ENCODE peak calls at places on chromosomes 16 and 17, in seven cellular contexts. One of them, this sample, is unnamed.

GRCh38 chr16:21097151-21097550 is 53.5 kb downstream of the DNAH3 start:
- DNase-seq in DMS153: no peak
- DNase-seq in small intestine: no peak
- DNase-seq in AG08395: peak
- DNase-seq in cardiac muscle cell: no peak
- DNase-seq in activated T-helper 1 cell treated with Interleukin-2 at 50 U/mL for 16 hours: no peak
- DNase-seq in ACHN: peak
- DNase-seq in this sample: no peak

GRCh38 chr17:18043491-18043890 is 4.3 kb downstream of the GID4 start:
- DNase-seq in DMS153: no peak
- DNase-seq in small intestine: peak
- DNase-seq in AG08395: no peak
- DNase-seq in cardiac muscle cell: no peak
- DNase-seq in activated T-helper 1 cell treated with Interleukin-2 at 50 U/mL for 16 hours: no peak
- DNase-seq in ACHN: peak
- DNase-seq in this sample: peak

GRCh38 chr17:39576187-39576586 is 31.5 kb downstream of the NEUROD2 start:
- DNase-seq in DMS153: no peak
- DNase-seq in small intestine: no peak
- DNase-seq in AG08395: peak
- DNase-seq in cardiac muscle cell: peak
- DNase-seq in activated T-helper 1 cell treated with Interleukin-2 at 50 U/mL for 16 hours: no peak
- DNase-seq in ACHN: peak
- DNase-seq in this sample: no peak

GRCh38 chr17:47719411-47720152 is 13.5 kb upstream of the TBX21 start:
- DNase-seq in DMS153: no peak
- DNase-seq in small intestine: no peak
- DNase-seq in AG08395: peak
- DNase-seq in cardiac muscle cell: no peak
- DNase-seq in activated T-helper 1 cell treated with Interleukin-2 at 50 U/mL for 16 hours: no peak
- DNase-seq in ACHN: peak
- DNase-seq in this sample: no peak

GRCh38 chr16:12207939-12208338 is 231.4 kb downstream of the SNX29 start:
- DNase-seq in DMS153: no peak
- DNase-seq in small intestine: no peak
- DNase-seq in AG08395: no peak
- DNase-seq in cardiac muscle cell: no peak
- DNase-seq in activated T-helper 1 cell treated with Interleukin-2 at 50 U/mL for 16 hours: no peak
- DNase-seq in ACHN: no peak
- DNase-seq in this sample: no peak

GRCh38 chr16:89712476-89712805 is 8.3 kb downstream of the VPS9D1 start:
- DNase-seq in DMS153: no peak
- DNase-seq in small intestine: no peak
- DNase-seq in AG08395: no peak
- DNase-seq in cardiac muscle cell: no peak
- DNase-seq in activated T-helper 1 cell treated with Interleukin-2 at 50 U/mL for 16 hours: no peak
- DNase-seq in ACHN: no peak
- DNase-seq in this sample: no peak

GRCh38 chr16:57265850-57266530 is 18.5 kb downstream of the PLLP start:
- DNase-seq in DMS153: no peak
- DNase-seq in small intestine: peak
- DNase-seq in AG08395: peak
- DNase-seq in cardiac muscle cell: no peak
- DNase-seq in activated T-helper 1 cell treated with Interleukin-2 at 50 U/mL for 16 hours: no peak
- DNase-seq in ACHN: peak
- DNase-seq in this sample: peak

GRCh38 chr17:59810894-59811153 is 81.9 kb downstream of the TUBD1 start:
- DNase-seq in DMS153: no peak
- DNase-seq in small intestine: no peak
- DNase-seq in AG08395: peak
- DNase-seq in cardiac muscle cell: no peak
- DNase-seq in activated T-helper 1 cell treated with Interleukin-2 at 50 U/mL for 16 hours: no peak
- DNase-seq in ACHN: no peak
- DNase-seq in this sample: no peak

GRCh38 chr17:15398736-15399331 is 57.4 kb upstream of the TEKT3 start:
- DNase-seq in DMS153: peak
- DNase-seq in small intestine: no peak
- DNase-seq in AG08395: peak
- DNase-seq in cardiac muscle cell: peak
- DNase-seq in activated T-helper 1 cell treated with Interleukin-2 at 50 U/mL for 16 hours: no peak
- DNase-seq in ACHN: no peak
- DNase-seq in this sample: peak

GRCh38 chr16:59848314-59848713 is 1114.2 kb upstream of the GOT2 start:
- DNase-seq in DMS153: no peak
- DNase-seq in small intestine: no peak
- DNase-seq in AG08395: no peak
- DNase-seq in cardiac muscle cell: no peak
- DNase-seq in activated T-helper 1 cell treated with Interleukin-2 at 50 U/mL for 16 hours: no peak
- DNase-seq in ACHN: no peak
- DNase-seq in this sample: peak

GRCh38 chr16:56344518-56345405 is 80.6 kb downstream of the AMFR start:
- DNase-seq in DMS153: no peak
- DNase-seq in small intestine: peak
- DNase-seq in AG08395: no peak
- DNase-seq in cardiac muscle cell: no peak
- DNase-seq in activated T-helper 1 cell treated with Interleukin-2 at 50 U/mL for 16 hours: no peak
- DNase-seq in ACHN: no peak
- DNase-seq in this sample: no peak

GRCh38 chr16:56608043-56608875 is at the start of gene MT2A:
- DNase-seq in DMS153: peak
- DNase-seq in small intestine: peak
- DNase-seq in AG08395: peak
- DNase-seq in cardiac muscle cell: peak
- DNase-seq in activated T-helper 1 cell treated with Interleukin-2 at 50 U/mL for 16 hours: peak
- DNase-seq in ACHN: peak
- DNase-seq in this sample: peak

GRCh38 chr16:58099956-58100300 is 29.3 kb downstream of the CFAP20 start:
- DNase-seq in DMS153: no peak
- DNase-seq in small intestine: no peak
- DNase-seq in AG08395: no peak
- DNase-seq in cardiac muscle cell: no peak
- DNase-seq in activated T-helper 1 cell treated with Interleukin-2 at 50 U/mL for 16 hours: no peak
- DNase-seq in ACHN: no peak
- DNase-seq in this sample: no peak

GRCh38 chr16:82681592-82681991 is 54.8 kb downstream of the CDH13 start:
- DNase-seq in DMS153: peak
- DNase-seq in small intestine: peak
- DNase-seq in AG08395: no peak
- DNase-seq in cardiac muscle cell: peak
- DNase-seq in activated T-helper 1 cell treated with Interleukin-2 at 50 U/mL for 16 hours: no peak
- DNase-seq in ACHN: no peak
- DNase-seq in this sample: no peak

GRCh38 chr17:1710807-1711553 is 803 bp upstream of the TLCD2 start:
- DNase-seq in DMS153: no peak
- DNase-seq in small intestine: peak
- DNase-seq in AG08395: no peak
- DNase-seq in cardiac muscle cell: no peak
- DNase-seq in activated T-helper 1 cell treated with Interleukin-2 at 50 U/mL for 16 hours: no peak
- DNase-seq in ACHN: no peak
- DNase-seq in this sample: no peak

GRCh38 chr17:32495347-32496253 is 8.8 kb downstream of the CDK5R1 start:
- DNase-seq in DMS153: no peak
- DNase-seq in small intestine: no peak
- DNase-seq in AG08395: peak
- DNase-seq in cardiac muscle cell: peak
- DNase-seq in activated T-helper 1 cell treated with Interleukin-2 at 50 U/mL for 16 hours: no peak
- DNase-seq in ACHN: no peak
- DNase-seq in this sample: no peak

GRCh38 chr16:15810411-15810810 is 46.4 kb downstream of the MYH11 start:
- DNase-seq in DMS153: no peak
- DNase-seq in small intestine: no peak
- DNase-seq in AG08395: peak
- DNase-seq in cardiac muscle cell: no peak
- DNase-seq in activated T-helper 1 cell treated with Interleukin-2 at 50 U/mL for 16 hours: no peak
- DNase-seq in ACHN: no peak
- DNase-seq in this sample: no peak

This sample was measured in hippocampal formation.